ENCODE peak calls at places on chromosomes 16 and 17, in nine cellular contexts. Z is T-cell; D is T-helper 17 cell; W is CD8-positive, alpha-beta T cell; N is stimulated activated CD4-positive, alpha-beta T cell treated with anti-CD3 and anti-CD28 coated beads, Interleukin-12 subunit alpha, Interleukin-12 subunit beta, amount 100 ng/mL, for 4 hours; S is iris pigment epithelial cell; Y is A549; T is activated CD8-positive, alpha-beta memory T cell treated with anti-CD3 and anti-CD28 coated beads for 1 hour; O is Peyer's patch. V is an unnamed sample.

GRCh38 chr17:77011173-77012011 is 129.4 kb upstream of the SEC14L1 start:
- DNase-seq in Z (no peak), D (no peak), W (peak), N (peak), S (peak), Y (no peak), T (peak), O (peak), V (peak)

GRCh38 chr17:5526821-5527598 is 40.6 kb downstream of the MIS12 start:
- DNase-seq in Z (no peak), D (no peak), W (no peak), N (peak), S (peak), Y (peak), T (no peak), O (peak), V (peak)

GRCh38 chr16:28597692-28598261 is 927 bp upstream of the SULT1A2 start:
- DNase-seq in Z (no peak), D (no peak), W (no peak), N (no peak), S (no peak), Y (no peak), T (no peak), O (no peak), V (no peak)

GRCh38 chr17:73338050-73338491 is 26.3 kb upstream of the CDC42EP4 start:
- DNase-seq in Z (no peak), D (no peak), W (no peak), N (no peak), S (peak), Y (no peak), T (no peak), O (no peak), V (peak)

GRCh38 chr16:69903851-69904250 is 47.3 kb upstream of the CLEC18A start:
- DNase-seq in Z (no peak), D (no peak), W (no peak), N (no peak), S (no peak), Y (no peak), T (no peak), O (no peak), V (no peak)

GRCh38 chr17:48541574-48542113 is 3.3 kb downstream of the HOXB2 start:
- DNase-seq in Z (no peak), D (peak), W (peak), N (peak), S (peak), Y (no peak), T (no peak), O (no peak), V (no peak)

GRCh38 chr17:76866774-76867577 is 1.2 kb upstream of the MGAT5B start:
- DNase-seq in Z (no peak), D (no peak), W (no peak), N (no peak), S (peak), Y (no peak), T (no peak), O (no peak), V (peak)

GRCh38 chr17:51128089-51128488 is 7.4 kb upstream of the SPAG9 start:
- DNase-seq in Z (no peak), D (no peak), W (no peak), N (no peak), S (no peak), Y (no peak), T (no peak), O (no peak), V (no peak)